ENCODE peak calls at places on chromosomes 2 and 18, in four cellular contexts. One of them, this sample, is unnamed.

GRCh38 chr2:8229546-8229986 is 452.3 kb upstream of the ID2 start:
- DNase-seq in ovary: peak
- DNase-seq in choroid plexus epithelial cell: peak
- DNase-seq in IMR-90: peak
- DNase-seq in this sample: peak

GRCh38 chr2:10494351-10495066 is 46.4 kb upstream of the ODC1 start:
- DNase-seq in IMR-90: no peak
- DNase-seq in ovary: no peak
- DNase-seq in choroid plexus epithelial cell: no peak
- DNase-seq in this sample: no peak

GRCh38 chr18:72871091-72871490 is 3.3 kb upstream of the NETO1 start:
- DNase-seq in ovary: no peak
- DNase-seq in IMR-90: peak
- DNase-seq in choroid plexus epithelial cell: peak
- DNase-seq in this sample: no peak

GRCh38 chr18:76336241-76336640 is 158.8 kb downstream of the ZNF516 start:
- DNase-seq in IMR-90: no peak
- DNase-seq in ovary: no peak
- DNase-seq in choroid plexus epithelial cell: no peak
- DNase-seq in this sample: no peak

GRCh38 chr2:68463287-68463877 is 3.7 kb downstream of the FBXO48 start:
- DNase-seq in IMR-90: peak
- DNase-seq in ovary: no peak
- DNase-seq in choroid plexus epithelial cell: peak
- DNase-seq in this sample: no peak

GRCh38 chr18:3603460-3604259 is 153.7 kb downstream of the TGIF1 start:
- DNase-seq in IMR-90: peak
- DNase-seq in choroid plexus epithelial cell: peak
- DNase-seq in ovary: no peak
- DNase-seq in this sample: no peak

GRCh38 chr2:180707175-180707866 is 273.1 kb upstream of the UBE2E3 start:
- DNase-seq in ovary: no peak
- DNase-seq in IMR-90: no peak
- DNase-seq in choroid plexus epithelial cell: no peak
- DNase-seq in this sample: no peak

GRCh38 chr2:55973673-55974072 is 50.1 kb upstream of the EFEMP1 start:
- DNase-seq in IMR-90: no peak
- DNase-seq in ovary: no peak
- DNase-seq in choroid plexus epithelial cell: no peak
- DNase-seq in this sample: no peak

GRCh38 chr18:42183746-42184145 is 228.7 kb downstream of the PIK3C3 start:
- DNase-seq in ovary: no peak
- DNase-seq in choroid plexus epithelial cell: peak
- DNase-seq in IMR-90: peak
- DNase-seq in this sample: no peak

GRCh38 chr2:131966256-131966655 is 195.5 kb downstream of the ANKRD30BL start:
- DNase-seq in choroid plexus epithelial cell: no peak
- DNase-seq in ovary: no peak
- DNase-seq in IMR-90: no peak
- DNase-seq in this sample: no peak

GRCh38 chr2:171991027-171991426 is 8.7 kb upstream of the METAP1D start:
- DNase-seq in ovary: no peak
- DNase-seq in IMR-90: no peak
- DNase-seq in choroid plexus epithelial cell: no peak
- DNase-seq in this sample: no peak

GRCh38 chr18:79452190-79452990 is 56.7 kb downstream of the NFATC1 start:
- DNase-seq in ovary: no peak
- DNase-seq in choroid plexus epithelial cell: no peak
- DNase-seq in IMR-90: no peak
- DNase-seq in this sample: no peak

GRCh38 chr2:230512955-230513748 is 97.2 kb downstream of the SP100 start:
- DNase-seq in IMR-90: no peak
- DNase-seq in ovary: no peak
- DNase-seq in choroid plexus epithelial cell: peak
- DNase-seq in this sample: no peak

GRCh38 chr18:79750980-79751571 is 46.7 kb upstream of the KCNG2 start:
- DNase-seq in ovary: no peak
- DNase-seq in IMR-90: no peak
- DNase-seq in choroid plexus epithelial cell: no peak
- DNase-seq in this sample: no peak

GRCh38 chr2:219287569-219288265 is 8.6 kb downstream of the DNAJB2 start:
- DNase-seq in ovary: no peak
- DNase-seq in choroid plexus epithelial cell: no peak
- DNase-seq in IMR-90: no peak
- DNase-seq in this sample: no peak

GRCh38 chr2:69483024-69483423 is 45.8 kb upstream of the NFU1 start:
- DNase-seq in ovary: no peak
- DNase-seq in IMR-90: no peak
- DNase-seq in choroid plexus epithelial cell: no peak
- DNase-seq in this sample: no peak

GRCh38 chr2:138029238-138029637 is 65.0 kb downstream of the HNMT start:
- DNase-seq in IMR-90: peak
- DNase-seq in ovary: no peak
- DNase-seq in choroid plexus epithelial cell: peak
- DNase-seq in this sample: no peak

GRCh38 chr18:64966667-64967066 is 784.1 kb upstream of the CDH7 start:
- DNase-seq in IMR-90: no peak
- DNase-seq in ovary: no peak
- DNase-seq in choroid plexus epithelial cell: no peak
- DNase-seq in this sample: no peak

GRCh38 chr2:26951246-26951645 is 19.2 kb upstream of the MAPRE3 start:
- DNase-seq in choroid plexus epithelial cell: no peak
- DNase-seq in ovary: no peak
- DNase-seq in IMR-90: no peak
- DNase-seq in this sample: no peak

GRCh38 chr2:214497489-214497888 is 86.6 kb downstream of the VWC2L start:
- DNase-seq in ovary: no peak
- DNase-seq in IMR-90: peak
- DNase-seq in choroid plexus epithelial cell: no peak
- DNase-seq in this sample: no peak

GRCh38 chr18:60249388-60249787 is 123.2 kb downstream of the MC4R start:
- DNase-seq in IMR-90: no peak
- DNase-seq in ovary: no peak
- DNase-seq in choroid plexus epithelial cell: no peak
- DNase-seq in this sample: no peak

GRCh38 chr2:127623388-127624320 is 22.3 kb upstream of the GPR17 start:
- DNase-seq in IMR-90: peak
- DNase-seq in choroid plexus epithelial cell: peak
- DNase-seq in ovary: peak
- DNase-seq in this sample: no peak

GRCh38 chr2:223735659-223736244 is 101.6 kb downstream of the AP1S3 start:
- DNase-seq in choroid plexus epithelial cell: peak
- DNase-seq in ovary: no peak
- DNase-seq in IMR-90: peak
- DNase-seq in this sample: no peak

GRCh38 chr18:78927156-78927555 is 52.5 kb upstream of the SALL3 start:
- DNase-seq in ovary: no peak
- DNase-seq in choroid plexus epithelial cell: no peak
- DNase-seq in IMR-90: no peak
- DNase-seq in this sample: no peak

GRCh38 chr2:204706939-204707338 is 161.7 kb downstream of the PARD3B start:
- DNase-seq in ovary: no peak
- DNase-seq in choroid plexus epithelial cell: peak
- DNase-seq in IMR-90: peak
- DNase-seq in this sample: no peak

GRCh38 chr2:128645631-128646030 is 327.0 kb upstream of the HS6ST1 start:
- DNase-seq in IMR-90: no peak
- DNase-seq in choroid plexus epithelial cell: no peak
- DNase-seq in ovary: no peak
- DNase-seq in this sample: no peak

GRCh38 chr2:106995560-106995959 is 109.6 kb upstream of the ST6GAL2 start:
- DNase-seq in ovary: no peak
- DNase-seq in IMR-90: no peak
- DNase-seq in choroid plexus epithelial cell: peak
- DNase-seq in this sample: no peak

GRCh38 chr2:167582619-167583018 is 664.8 kb downstream of the STK39 start:
- DNase-seq in choroid plexus epithelial cell: peak
- DNase-seq in ovary: no peak
- DNase-seq in IMR-90: no peak
- DNase-seq in this sample: no peak

GRCh38 chr2:176753752-176754474 is 458.7 kb upstream of the HNRNPA3 start:
- DNase-seq in choroid plexus epithelial cell: no peak
- DNase-seq in IMR-90: no peak
- DNase-seq in ovary: no peak
- DNase-seq in this sample: no peak

GRCh38 chr18:49843131-49843530 is 29.8 kb upstream of the ACAA2 start:
- DNase-seq in choroid plexus epithelial cell: no peak
- DNase-seq in IMR-90: no peak
- DNase-seq in ovary: no peak
- DNase-seq in this sample: no peak

GRCh38 chr2:110827518-110827917 is 95.1 kb downstream of the ACOXL start:
- DNase-seq in ovary: no peak
- DNase-seq in IMR-90: no peak
- DNase-seq in choroid plexus epithelial cell: no peak
- DNase-seq in this sample: no peak

GRCh38 chr2:217186152-217186551 is 326.3 kb upstream of the TNP1 start:
- DNase-seq in IMR-90: no peak
- DNase-seq in choroid plexus epithelial cell: no peak
- DNase-seq in ovary: no peak
- DNase-seq in this sample: no peak

GRCh38 chr2:119694994-119695521 is 16.1 kb downstream of the TMEM177 start:
- DNase-seq in choroid plexus epithelial cell: peak
- DNase-seq in IMR-90: peak
- DNase-seq in ovary: peak
- DNase-seq in this sample: no peak

GRCh38 chr2:204389122-204389521 is 156.2 kb upstream of the PARD3B start:
- DNase-seq in ovary: no peak
- DNase-seq in choroid plexus epithelial cell: no peak
- DNase-seq in IMR-90: no peak
- DNase-seq in this sample: no peak

GRCh38 chr2:11588228-11589110 is 54.6 kb downstream of the GREB1 start:
- DNase-seq in ovary: peak
- DNase-seq in choroid plexus epithelial cell: no peak
- DNase-seq in IMR-90: no peak
- DNase-seq in this sample: no peak

GRCh38 chr2:102473020-102473419 is at the start of gene SLC9A4:
- DNase-seq in IMR-90: peak
- DNase-seq in choroid plexus epithelial cell: peak
- DNase-seq in ovary: no peak
- DNase-seq in this sample: no peak

GRCh38 chr18:50458366-50458765 is 83.5 kb downstream of the SKA1 start:
- DNase-seq in ovary: no peak
- DNase-seq in IMR-90: no peak
- DNase-seq in choroid plexus epithelial cell: no peak
- DNase-seq in this sample: no peak

GRCh38 chr18:36201765-36202164 is 14.5 kb downstream of the MOCOS start:
- DNase-seq in ovary: no peak
- DNase-seq in IMR-90: no peak
- DNase-seq in choroid plexus epithelial cell: no peak
- DNase-seq in this sample: no peak

GRCh38 chr18:36212301-36212977 is 25.1 kb downstream of the MOCOS start:
- DNase-seq in choroid plexus epithelial cell: peak
- DNase-seq in ovary: peak
- DNase-seq in IMR-90: peak
- DNase-seq in this sample: no peak

GRCh38 chr18:36211612-36212065 is 24.3 kb downstream of the MOCOS start:
- DNase-seq in ovary: no peak
- DNase-seq in choroid plexus epithelial cell: no peak
- DNase-seq in IMR-90: peak
- DNase-seq in this sample: no peak

GRCh38 chr18:36203360-36203895 is 16.1 kb downstream of the MOCOS start:
- DNase-seq in IMR-90: no peak
- DNase-seq in ovary: no peak
- DNase-seq in choroid plexus epithelial cell: no peak
- DNase-seq in this sample: no peak

DNA sequence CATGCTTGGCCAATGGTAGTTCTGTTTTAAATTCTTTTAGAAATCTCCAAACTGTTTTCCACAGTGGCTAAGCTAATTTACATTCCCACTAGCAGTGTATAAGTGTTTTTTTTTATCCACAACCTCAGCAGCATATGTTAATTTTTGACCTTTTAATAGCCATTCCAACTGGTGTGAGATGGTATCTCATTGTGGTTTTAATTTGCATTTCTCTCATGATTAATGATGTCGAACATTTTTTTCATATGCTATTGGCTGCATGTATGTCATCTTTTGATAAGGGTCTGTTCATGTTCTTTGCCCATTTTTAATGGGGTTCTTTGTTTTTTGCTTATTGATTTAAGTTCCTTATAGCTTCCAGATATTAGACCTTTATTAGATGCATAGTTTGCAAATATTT is 20.0 kb downstream of the MOCOS start:
- DNase-seq in IMR-90: no peak
- DNase-seq in choroid plexus epithelial cell: no peak
- DNase-seq in ovary: no peak
- DNase-seq in this sample: no peak
- H3K4me3 ChIP-seq in IMR-90: no peak
- H3K4me3 ChIP-seq in choroid plexus epithelial cell: no peak
- H3K4me3 ChIP-seq in ovary: no peak
- H3K4me3 ChIP-seq in this sample: no peak

GRCh38 chr2:118539290-118539689 is 308.2 kb downstream of the EN1 start:
- DNase-seq in IMR-90: peak
- DNase-seq in ovary: no peak
- DNase-seq in choroid plexus epithelial cell: peak
- DNase-seq in this sample: no peak
- TF ChIP-seq CTCF in IMR-90: peak
- TF ChIP-seq CTCF in ovary: no peak
- TF ChIP-seq CTCF in choroid plexus epithelial cell: peak
- TF ChIP-seq CTCF in this sample: peak

GRCh38 chr2:174343638-174344455 is 9.1 kb downstream of the SP9 start:
- DNase-seq in choroid plexus epithelial cell: no peak
- DNase-seq in IMR-90: no peak
- DNase-seq in ovary: no peak
- DNase-seq in this sample: no peak
- H3K4me3 ChIP-seq in choroid plexus epithelial cell: no peak
- H3K4me3 ChIP-seq in IMR-90: no peak
- H3K4me3 ChIP-seq in ovary: no peak
- H3K4me3 ChIP-seq in this sample: no peak

DNA sequence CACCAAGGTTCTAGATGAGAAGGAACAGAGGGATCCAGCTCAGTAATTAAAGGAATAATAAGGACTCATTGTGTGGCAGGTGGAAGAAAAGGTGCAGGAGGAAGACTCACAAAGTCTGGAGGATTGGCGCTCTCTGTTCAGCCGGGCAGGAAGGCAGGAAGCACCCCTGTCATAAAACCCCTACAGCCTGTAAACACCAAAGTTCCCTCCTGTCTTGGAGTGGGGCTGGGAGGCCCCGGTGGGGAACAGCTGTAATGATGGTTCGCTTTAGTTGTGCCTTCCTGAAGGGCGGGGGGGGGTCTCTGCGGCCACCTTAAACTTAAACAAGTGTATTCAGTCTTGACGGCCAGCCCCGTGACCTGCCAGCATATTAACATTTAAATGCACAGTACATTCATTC is 84.3 kb downstream of the GBX2 start:
- DNase-seq in ovary: no peak
- DNase-seq in choroid plexus epithelial cell: no peak
- DNase-seq in IMR-90: no peak
- DNase-seq in this sample: no peak
- TF ChIP-seq CTCF in ovary: no peak
- TF ChIP-seq CTCF in choroid plexus epithelial cell: no peak
- TF ChIP-seq CTCF in IMR-90: no peak
- TF ChIP-seq CTCF in this sample: no peak

GRCh38 chr2:98454500-98455235 is 10.0 kb downstream of the INPP4A start:
- DNase-seq in IMR-90: peak
- DNase-seq in choroid plexus epithelial cell: peak
- DNase-seq in ovary: no peak
- DNase-seq in this sample: no peak
- H3K4me3 ChIP-seq in IMR-90: no peak
- H3K4me3 ChIP-seq in choroid plexus epithelial cell: no peak
- H3K4me3 ChIP-seq in ovary: no peak
- H3K4me3 ChIP-seq in this sample: no peak

GRCh38 chr2:149768320-149768799 is 180.8 kb upstream of the MMADHC start:
- DNase-seq in ovary: no peak
- DNase-seq in IMR-90: peak
- DNase-seq in choroid plexus epithelial cell: peak
- DNase-seq in this sample: no peak
- TF ChIP-seq CTCF in ovary: no peak
- TF ChIP-seq CTCF in IMR-90: no peak
- TF ChIP-seq CTCF in choroid plexus epithelial cell: no peak
- TF ChIP-seq CTCF in this sample: no peak

This sample was measured in GM12864.